ENCODE peak calls at places on chromosome 20, in six cellular contexts. E is uterus, C is stomach, G is HepG2, Y is ovary, O is lower leg skin. H is an unnamed sample.

GRCh38 chr20:46058656-46059281 is 29.8 kb downstream of the SLC12A5 start:
- DNase-seq in G (no peak), O (no peak), E (no peak), C (no peak), Y (no peak), H (no peak)

GRCh38 chr20:54174452-54175175 is 828 bp upstream of the CYP24A1 start:
- DNase-seq in Y (no peak), E (no peak), C (no peak), G (peak), O (no peak), H (no peak)

GRCh38 chr20:50987493-50988210 is 29.0 kb downstream of the MOCS3 start:
- DNase-seq in E (peak), Y (peak), O (peak), C (peak), G (peak), H (no peak)

GRCh38 chr20:51565741-51566140 is 23.2 kb upstream of the NFATC2 start:
- DNase-seq in E (no peak), C (no peak), G (no peak), Y (no peak), O (no peak), H (no peak)

GRCh38 chr20:63969851-63970713 is at the start of gene ZNF512B:
- DNase-seq in O (no peak), E (peak), C (peak), G (peak), Y (peak), H (peak)

GRCh38 chr20:8094415-8094818 is 37.6 kb upstream of the PLCB1 start:
- DNase-seq in O (peak), E (peak), G (no peak), C (peak), Y (peak), H (no peak)

GRCh38 chr20:52923123-52923543 is 49.0 kb upstream of the TSHZ2 start:
- DNase-seq in E (peak), G (no peak), C (no peak), Y (no peak), O (peak), H (no peak)

GRCh38 chr20:58870293-58871014 is 17.9 kb downstream of the GNAS start:
- DNase-seq in Y (peak), G (peak), C (peak), E (peak), O (peak), H (peak)

GRCh38 chr20:5908981-5909380 is 41.4 kb downstream of the TRMT6 start:
- DNase-seq in C (no peak), O (no peak), Y (no peak), G (no peak), E (no peak), H (no peak)

GRCh38 chr20:49982346-49983122 is at the start of gene SNAI1:
- DNase-seq in C (peak), E (peak), G (peak), Y (peak), O (no peak), H (peak)

GRCh38 chr20:63961664-63962425 is 5.6 kb upstream of the UCKL1 start:
- DNase-seq in C (no peak), O (no peak), E (no peak), Y (no peak), G (no peak), H (peak)

GRCh38 chr20:41245086-41245707 is 72.3 kb downstream of the ZHX3 start:
- DNase-seq in E (peak), C (no peak), O (no peak), Y (no peak), G (peak), H (no peak)

GRCh38 chr20:20407891-20408805 is 40.2 kb downstream of the INSM1 start:
- DNase-seq in G (peak), C (no peak), Y (no peak), E (no peak), O (no peak), H (no peak)

GRCh38 chr20:50296450-50297375 is 106.1 kb downstream of the CEBPB start:
- DNase-seq in E (peak), C (no peak), O (no peak), Y (peak), G (peak), H (peak)

GRCh38 chr20:52303281-52303950 is 111.8 kb upstream of the ZFP64 start:
- DNase-seq in C (no peak), O (no peak), E (no peak), G (no peak), Y (no peak), H (no peak)

GRCh38 chr20:43863330-43863729 is 51.3 kb upstream of the TOX2 start:
- DNase-seq in C (no peak), Y (no peak), E (no peak), G (no peak), O (no peak), H (no peak)

GRCh38 chr20:48826883-48827771 is 672 bp downstream of the PREX1 start:
- DNase-seq in Y (peak), O (no peak), C (peak), E (no peak), G (no peak), H (peak)

GRCh38 chr20:1118336-1119127 is at the start of gene PSMF1:
- DNase-seq in G (peak), Y (peak), O (peak), E (peak), C (peak), H (peak)
- TF ChIP-seq POLR2A in G (peak), Y (no peak), O (no peak), E (peak), C (no peak), H (peak)

GRCh38 chr20:3193806-3194616 is 10.5 kb downstream of the DDRGK1 start:
- DNase-seq in C (no peak), Y (no peak), E (no peak), O (no peak), G (no peak), H (peak)

GRCh38 chr20:3189561-3190131 is 14.8 kb downstream of the DDRGK1 start:
- DNase-seq in C (no peak), G (no peak), O (no peak), E (no peak), Y (no peak), H (peak)

GRCh38 chr20:3188823-3189413 is 15.6 kb downstream of the DDRGK1 start:
- DNase-seq in E (no peak), C (no peak), Y (no peak), G (no peak), O (no peak), H (peak)

GRCh38 chr20:3192226-3193015 is 12.1 kb downstream of the DDRGK1 start:
- DNase-seq in G (no peak), Y (no peak), O (no peak), E (no peak), C (no peak), H (peak)

GRCh38 chr20:3190681-3191111 is 13.8 kb downstream of the DDRGK1 start:
- DNase-seq in O (no peak), Y (no peak), G (no peak), C (no peak), E (no peak), H (peak)
- TF ChIP-seq CTCF in O (no peak), Y (no peak), G (peak), C (no peak), E (no peak), H (no peak)

GRCh38 chr20:62616728-62617621 is 25.3 kb upstream of the SLCO4A1 start:
- DNase-seq in C (peak), Y (peak), E (peak), O (no peak), G (peak), H (peak)

GRCh38 chr20:62620624-62621023 is 21.7 kb upstream of the SLCO4A1 start:
- DNase-seq in O (no peak), C (no peak), G (no peak), E (no peak), Y (no peak), H (no peak)

GRCh38 chr20:62618622-62619529 is 23.4 kb upstream of the SLCO4A1 start:
- DNase-seq in O (no peak), G (no peak), Y (no peak), C (no peak), E (no peak), H (peak)

GRCh38 chr20:62615750-62616251 is 26.5 kb upstream of the SLCO4A1 start:
- DNase-seq in G (no peak), Y (no peak), E (no peak), O (no peak), C (no peak), H (no peak)

GRCh38 chr20:62617711-62618483 is 24.4 kb upstream of the SLCO4A1 start:
- DNase-seq in G (peak), C (peak), O (peak), Y (no peak), E (peak), H (peak)
- TF ChIP-seq POLR2A in G (no peak), C (no peak), O (no peak), Y (no peak), E (no peak), H (no peak)

GRCh38 chr20:957544-957943 is 41.4 kb upstream of the ANGPT4 start:
- DNase-seq in G (no peak), C (no peak), O (no peak), Y (no peak), E (no peak), H (no peak)
- TF ChIP-seq CTCF in G (no peak), C (no peak), O (no peak), Y (no peak), E (no peak), H (no peak)

DNA sequence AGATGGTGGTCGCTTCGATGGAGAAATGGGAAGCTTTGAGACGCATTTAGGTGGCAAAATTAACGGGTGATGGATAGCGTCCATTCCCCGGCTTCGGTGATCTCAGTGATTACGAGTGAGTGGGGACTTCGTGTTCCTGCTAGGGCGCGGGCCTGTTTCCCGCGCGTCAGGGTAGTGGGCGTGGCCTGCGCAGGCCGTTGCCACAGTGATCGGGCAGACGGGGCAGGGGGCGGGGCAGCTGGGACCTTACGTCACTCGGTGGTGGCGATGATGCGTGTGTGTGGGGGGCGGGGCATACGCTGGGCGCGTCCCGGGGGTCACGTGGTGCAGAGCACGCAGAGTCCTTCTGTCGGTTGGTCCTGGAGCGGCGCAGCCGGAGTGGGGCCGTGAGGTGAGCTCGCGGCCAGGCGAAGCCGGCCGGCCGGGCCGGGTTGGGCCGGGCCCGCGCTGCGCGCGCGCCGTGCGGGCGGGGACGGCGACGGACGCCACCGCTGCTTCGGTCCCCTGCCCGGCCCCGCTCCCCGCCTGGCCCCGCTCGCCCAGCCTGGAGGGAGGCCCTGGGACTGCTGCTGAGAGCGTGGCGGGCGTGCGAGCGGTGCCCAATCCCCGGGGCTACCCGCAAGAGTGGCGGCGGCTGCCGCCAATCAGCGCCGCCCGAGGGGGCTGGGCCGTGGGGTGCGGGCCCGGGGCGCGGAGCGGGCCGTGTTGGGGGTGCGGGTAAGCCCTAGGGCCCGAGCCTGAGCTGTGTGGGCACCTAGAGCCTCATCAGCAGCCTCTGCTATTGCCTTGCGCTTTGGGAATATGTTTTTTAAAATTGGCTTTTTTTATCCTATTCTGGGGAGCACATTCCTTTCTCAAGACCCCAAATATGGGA is at the start of gene PHF20:
- DNase-seq in C (peak), Y (peak), G (peak), E (peak), O (peak), H (peak)
- TF ChIP-seq POLR2A in C (peak), Y (peak), G (peak), E (peak), O (no peak), H (peak)

DNA sequence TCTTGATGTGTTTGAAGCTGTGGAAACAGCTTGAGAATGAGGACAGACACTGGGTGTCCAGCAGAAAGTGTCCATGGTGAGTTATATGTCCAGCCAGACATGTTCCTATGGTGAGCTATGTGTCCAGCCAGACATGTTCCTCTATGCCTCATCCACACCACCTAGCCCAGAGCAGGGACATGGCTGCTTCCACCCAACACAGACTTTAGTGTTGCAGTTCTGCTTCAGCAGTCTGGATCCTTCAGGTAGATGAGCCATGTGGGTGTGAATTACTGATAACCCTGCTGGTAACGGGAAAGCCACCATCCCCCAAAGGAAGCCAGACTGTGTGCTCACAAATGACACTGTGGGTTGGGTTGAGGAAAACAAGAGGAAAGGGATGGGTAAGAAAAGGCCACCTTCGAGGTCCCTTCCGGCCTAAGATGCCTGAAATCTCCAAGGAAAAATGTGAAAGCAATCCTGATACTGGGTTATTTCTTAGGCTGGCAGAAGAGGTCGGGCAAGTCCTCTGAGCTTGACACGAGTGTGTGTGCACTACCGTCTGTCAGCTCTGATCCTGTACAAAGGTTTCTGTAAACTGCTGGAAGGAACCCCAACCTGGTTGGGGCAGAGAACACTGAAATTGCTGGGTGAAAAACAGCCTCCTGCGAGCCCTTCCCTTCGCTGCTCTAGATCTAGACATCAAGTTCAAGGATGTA is 77.8 kb downstream of the NINL start:
- DNase-seq in Y (no peak), C (no peak), O (no peak), G (peak), E (no peak), H (no peak)
- TF ChIP-seq CTCF in Y (no peak), C (no peak), O (no peak), G (peak), E (no peak), H (no peak)